ENCODE peak calls at places on chromosome 18, in nine cellular contexts. One of them, this sample, is unnamed.

GRCh38 chr18:61852496-61852895 is 40.3 kb downstream of the RNF152 start:
- DNase-seq in left lung: no peak
- DNase-seq in sigmoid colon: no peak
- DNase-seq in body of pancreas: no peak
- DNase-seq in mammary epithelial cell: peak; percentile 89
- DNase-seq in GM23338: no peak
- DNase-seq in upper lobe of left lung: no peak
- DNase-seq in HCT116: no peak
- DNase-seq in suprapubic skin: no peak
- DNase-seq in this sample: peak; percentile 81

GRCh38 chr18:78905334-78905733 is 74.3 kb upstream of the SALL3 start:
- DNase-seq in left lung: no peak
- DNase-seq in sigmoid colon: no peak
- DNase-seq in body of pancreas: no peak
- DNase-seq in mammary epithelial cell: no peak
- DNase-seq in GM23338: no peak
- DNase-seq in upper lobe of left lung: no peak
- DNase-seq in HCT116: no peak
- DNase-seq in suprapubic skin: no peak
- DNase-seq in this sample: no peak

GRCh38 chr18:12944724-12945123 is 3.1 kb upstream of the SEH1L start:
- DNase-seq in left lung: peak; percentile 41
- DNase-seq in sigmoid colon: no peak
- DNase-seq in body of pancreas: peak; percentile 91
- DNase-seq in mammary epithelial cell: no peak
- DNase-seq in GM23338: no peak
- DNase-seq in upper lobe of left lung: no peak
- DNase-seq in HCT116: no peak
- DNase-seq in suprapubic skin: peak; percentile 67
- DNase-seq in this sample: no peak

GRCh38 chr18:62781262-62781661 is 65.9 kb downstream of the PHLPP1 start:
- DNase-seq in left lung: no peak
- DNase-seq in sigmoid colon: no peak
- DNase-seq in body of pancreas: no peak
- DNase-seq in mammary epithelial cell: peak; percentile 71
- DNase-seq in GM23338: no peak
- DNase-seq in upper lobe of left lung: no peak
- DNase-seq in HCT116: no peak
- DNase-seq in suprapubic skin: no peak
- DNase-seq in this sample: peak; percentile 73

GRCh38 chr18:61062241-61062640 is 271.0 kb upstream of the CDH20 start:
- DNase-seq in left lung: no peak
- DNase-seq in sigmoid colon: no peak
- DNase-seq in body of pancreas: no peak
- DNase-seq in mammary epithelial cell: no peak
- DNase-seq in GM23338: no peak
- DNase-seq in upper lobe of left lung: no peak
- DNase-seq in HCT116: no peak
- DNase-seq in suprapubic skin: no peak
- DNase-seq in this sample: no peak

GRCh38 chr18:47080872-47081271 is 45.5 kb upstream of the ELOA2 start:
- DNase-seq in left lung: no peak
- DNase-seq in sigmoid colon: no peak
- DNase-seq in body of pancreas: no peak
- DNase-seq in mammary epithelial cell: no peak
- DNase-seq in GM23338: no peak
- DNase-seq in upper lobe of left lung: no peak
- DNase-seq in HCT116: no peak
- DNase-seq in suprapubic skin: no peak
- DNase-seq in this sample: no peak

GRCh38 chr18:681985-682384 is 24.5 kb downstream of the TYMS start:
- DNase-seq in left lung: no peak
- DNase-seq in sigmoid colon: no peak
- DNase-seq in body of pancreas: no peak
- DNase-seq in mammary epithelial cell: no peak
- DNase-seq in GM23338: no peak
- DNase-seq in upper lobe of left lung: no peak
- DNase-seq in HCT116: no peak
- DNase-seq in suprapubic skin: no peak
- DNase-seq in this sample: no peak

GRCh38 chr18:923144-923543 is 18.5 kb downstream of the ADCYAP1 start:
- DNase-seq in left lung: no peak
- DNase-seq in sigmoid colon: no peak
- DNase-seq in body of pancreas: no peak
- DNase-seq in mammary epithelial cell: no peak
- DNase-seq in GM23338: no peak
- DNase-seq in upper lobe of left lung: no peak
- DNase-seq in HCT116: no peak
- DNase-seq in suprapubic skin: no peak
- DNase-seq in this sample: no peak

GRCh38 chr18:8654482-8655451 is 45.5 kb downstream of the RAB12 start:
- DNase-seq in left lung: no peak
- DNase-seq in sigmoid colon: no peak
- DNase-seq in body of pancreas: no peak
- DNase-seq in mammary epithelial cell: no peak
- DNase-seq in GM23338: peak; percentile 36
- DNase-seq in upper lobe of left lung: no peak
- DNase-seq in HCT116: no peak
- DNase-seq in suprapubic skin: no peak
- DNase-seq in this sample: no peak

GRCh38 chr18:62282188-62282629 is 42.9 kb upstream of the TNFRSF11A start:
- DNase-seq in left lung: no peak
- DNase-seq in sigmoid colon: no peak
- DNase-seq in body of pancreas: no peak
- DNase-seq in mammary epithelial cell: peak; percentile 6
- DNase-seq in GM23338: no peak
- DNase-seq in upper lobe of left lung: no peak
- DNase-seq in HCT116: no peak
- DNase-seq in suprapubic skin: no peak
- DNase-seq in this sample: peak; percentile 22

GRCh38 chr18:3029215-3029972 is 16.4 kb upstream of the LPIN2 start:
- DNase-seq in left lung: no peak
- DNase-seq in sigmoid colon: no peak
- DNase-seq in body of pancreas: no peak
- DNase-seq in mammary epithelial cell: no peak
- DNase-seq in GM23338: no peak
- DNase-seq in upper lobe of left lung: no peak
- DNase-seq in HCT116: no peak
- DNase-seq in suprapubic skin: no peak
- DNase-seq in this sample: no peak

GRCh38 chr18:23752363-23752762 is 63.1 kb downstream of the LAMA3 start:
- DNase-seq in left lung: no peak
- DNase-seq in sigmoid colon: no peak
- DNase-seq in body of pancreas: no peak
- DNase-seq in mammary epithelial cell: no peak
- DNase-seq in GM23338: no peak
- DNase-seq in upper lobe of left lung: no peak
- DNase-seq in HCT116: no peak
- DNase-seq in suprapubic skin: no peak
- DNase-seq in this sample: no peak
- H3K27ac ChIP-seq in left lung: no peak overlapping the region
- H3K27ac ChIP-seq in sigmoid colon: peak overlapping the region; percentile 56
- H3K27ac ChIP-seq in body of pancreas: no peak overlapping the region
- H3K27ac ChIP-seq in mammary epithelial cell: no peak overlapping the region
- H3K27ac ChIP-seq in GM23338: no peak overlapping the region
- H3K27ac ChIP-seq in upper lobe of left lung: no peak overlapping the region
- H3K27ac ChIP-seq in HCT116: no peak overlapping the region
- H3K27ac ChIP-seq in suprapubic skin: no peak overlapping the region
- H3K27ac ChIP-seq in this sample: no peak overlapping the region

GRCh38 chr18:37135177-37135576 is 306.2 kb downstream of the KIAA1328 start:
- DNase-seq in left lung: no peak
- DNase-seq in sigmoid colon: no peak
- DNase-seq in body of pancreas: no peak
- DNase-seq in mammary epithelial cell: no peak
- DNase-seq in GM23338: no peak
- DNase-seq in upper lobe of left lung: no peak
- DNase-seq in HCT116: no peak
- DNase-seq in suprapubic skin: no peak
- DNase-seq in this sample: no peak
- TF ChIP-seq CTCF in left lung: no peak
- TF ChIP-seq CTCF in sigmoid colon: no peak
- TF ChIP-seq CTCF in body of pancreas: no peak
- TF ChIP-seq CTCF in mammary epithelial cell: no peak
- TF ChIP-seq CTCF in GM23338: no peak
- TF ChIP-seq CTCF in upper lobe of left lung: no peak
- TF ChIP-seq CTCF in HCT116: no peak
- TF ChIP-seq CTCF in suprapubic skin: no peak
- TF ChIP-seq CTCF in this sample: no peak

GRCh38 chr18:74392323-74392722 is 64.8 kb downstream of the DIPK1C start:
- DNase-seq in left lung: no peak
- DNase-seq in sigmoid colon: no peak
- DNase-seq in body of pancreas: no peak
- DNase-seq in mammary epithelial cell: no peak
- DNase-seq in GM23338: no peak
- DNase-seq in upper lobe of left lung: no peak
- DNase-seq in HCT116: no peak
- DNase-seq in suprapubic skin: no peak
- DNase-seq in this sample: no peak

GRCh38 chr18:74389161-74389927 is 67.8 kb downstream of the DIPK1C start:
- DNase-seq in left lung: no peak
- DNase-seq in sigmoid colon: no peak
- DNase-seq in body of pancreas: no peak
- DNase-seq in mammary epithelial cell: no peak
- DNase-seq in GM23338: no peak
- DNase-seq in upper lobe of left lung: no peak
- DNase-seq in HCT116: no peak
- DNase-seq in suprapubic skin: no peak
- DNase-seq in this sample: no peak

GRCh38 chr18:74388227-74388626 is 68.9 kb downstream of the DIPK1C start:
- DNase-seq in left lung: no peak
- DNase-seq in sigmoid colon: no peak
- DNase-seq in body of pancreas: no peak
- DNase-seq in mammary epithelial cell: no peak
- DNase-seq in GM23338: no peak
- DNase-seq in upper lobe of left lung: no peak
- DNase-seq in HCT116: no peak
- DNase-seq in suprapubic skin: no peak
- DNase-seq in this sample: peak; percentile 16

GRCh38 chr18:74389991-74390390 is 67.1 kb downstream of the DIPK1C start:
- DNase-seq in left lung: no peak
- DNase-seq in sigmoid colon: no peak
- DNase-seq in body of pancreas: no peak
- DNase-seq in mammary epithelial cell: no peak
- DNase-seq in GM23338: no peak
- DNase-seq in upper lobe of left lung: no peak
- DNase-seq in HCT116: no peak
- DNase-seq in suprapubic skin: no peak
- DNase-seq in this sample: no peak

DNA sequence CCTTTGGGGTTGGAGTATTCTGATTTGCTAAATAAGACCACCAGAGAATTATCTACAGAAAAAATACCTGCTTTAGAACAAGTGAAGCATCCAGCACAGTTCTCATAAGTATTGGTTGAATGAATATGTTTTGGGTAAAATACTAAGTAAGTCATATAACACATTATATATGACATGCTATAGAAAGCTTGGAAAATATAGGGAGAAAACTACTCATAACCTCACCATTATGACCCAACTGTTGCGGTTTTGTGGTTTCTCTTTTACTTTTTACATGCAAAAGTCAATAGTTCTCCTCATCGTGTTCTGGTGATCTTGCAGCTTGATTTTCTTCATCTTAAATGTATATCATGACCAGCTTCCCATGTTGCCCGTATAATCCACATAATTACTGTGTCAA is 66.2 kb downstream of the DIPK1C start:
- DNase-seq in left lung: no peak
- DNase-seq in sigmoid colon: no peak
- DNase-seq in body of pancreas: no peak
- DNase-seq in mammary epithelial cell: no peak
- DNase-seq in GM23338: no peak
- DNase-seq in upper lobe of left lung: no peak
- DNase-seq in HCT116: no peak
- DNase-seq in suprapubic skin: no peak
- DNase-seq in this sample: no peak
- H3K4me1 ChIP-seq in left lung: peaks cover 12% of the 10 kb centered on the region
- H3K4me1 ChIP-seq in sigmoid colon: no peaks in the 10 kb centered on the region
- H3K4me1 ChIP-seq in body of pancreas: peaks cover 3% of the 10 kb centered on the region
- H3K4me1 ChIP-seq in mammary epithelial cell: no peaks in the 10 kb centered on the region
- H3K4me1 ChIP-seq in GM23338: no peaks in the 10 kb centered on the region
- H3K4me1 ChIP-seq in upper lobe of left lung: no peaks in the 10 kb centered on the region
- H3K4me1 ChIP-seq in HCT116: no peaks in the 10 kb centered on the region
- H3K4me1 ChIP-seq in suprapubic skin: peaks cover 16% of the 10 kb centered on the region
- H3K4me1 ChIP-seq in this sample: no peaks in the 10 kb centered on the region

GRCh38 chr18:69755041-69755440 is 192.6 kb downstream of the CD226 start:
- DNase-seq in left lung: no peak
- DNase-seq in sigmoid colon: no peak
- DNase-seq in body of pancreas: no peak
- DNase-seq in mammary epithelial cell: no peak
- DNase-seq in GM23338: no peak
- DNase-seq in upper lobe of left lung: no peak
- DNase-seq in HCT116: no peak
- DNase-seq in suprapubic skin: no peak
- DNase-seq in this sample: no peak

GRCh38 chr18:69757733-69758132 is 189.9 kb downstream of the CD226 start:
- DNase-seq in left lung: no peak
- DNase-seq in sigmoid colon: no peak
- DNase-seq in body of pancreas: no peak
- DNase-seq in mammary epithelial cell: peak; percentile 21
- DNase-seq in GM23338: peak; percentile 69
- DNase-seq in upper lobe of left lung: no peak
- DNase-seq in HCT116: no peak
- DNase-seq in suprapubic skin: no peak
- DNase-seq in this sample: no peak

GRCh38 chr18:69755856-69756496 is 191.7 kb downstream of the CD226 start:
- DNase-seq in left lung: no peak
- DNase-seq in sigmoid colon: no peak
- DNase-seq in body of pancreas: no peak
- DNase-seq in mammary epithelial cell: no peak
- DNase-seq in GM23338: no peak
- DNase-seq in upper lobe of left lung: no peak
- DNase-seq in HCT116: no peak
- DNase-seq in suprapubic skin: no peak
- DNase-seq in this sample: no peak

GRCh38 chr18:69754108-69754507 is 193.6 kb downstream of the CD226 start:
- DNase-seq in left lung: no peak
- DNase-seq in sigmoid colon: no peak
- DNase-seq in body of pancreas: no peak
- DNase-seq in mammary epithelial cell: no peak
- DNase-seq in GM23338: no peak
- DNase-seq in upper lobe of left lung: no peak
- DNase-seq in HCT116: no peak
- DNase-seq in suprapubic skin: no peak
- DNase-seq in this sample: no peak

DNA sequence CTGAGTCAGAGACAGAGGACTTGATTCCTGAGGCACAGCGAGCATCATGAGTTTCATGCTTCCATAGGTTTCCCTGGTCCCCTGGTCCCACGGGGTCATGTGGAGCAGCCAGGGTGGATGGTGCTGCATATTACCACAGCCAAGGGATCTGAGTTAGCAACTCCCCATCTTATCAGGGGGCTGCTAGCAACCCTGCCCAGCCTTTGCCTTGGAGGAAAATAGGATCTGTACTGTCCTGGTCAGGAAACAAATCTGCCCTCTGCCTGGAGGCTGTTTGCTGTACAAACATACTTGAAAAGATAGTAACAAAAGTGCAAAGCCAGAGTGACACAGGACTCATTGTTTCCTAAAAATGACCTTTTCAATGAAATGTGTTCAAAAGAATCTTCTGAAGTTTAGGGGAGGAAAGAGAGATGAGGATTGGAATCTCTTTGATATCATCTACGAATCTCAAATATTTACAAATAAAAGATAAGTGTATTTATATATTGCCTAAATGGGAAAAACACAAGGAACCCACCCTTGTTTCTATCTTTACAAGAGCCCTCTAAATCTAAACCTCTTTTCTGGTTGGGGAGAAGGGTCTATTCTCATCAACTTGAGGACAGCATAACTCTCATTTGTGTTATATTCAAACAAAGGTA is 194.8 kb downstream of the CD226 start:
- DNase-seq in left lung: no peak
- DNase-seq in sigmoid colon: no peak
- DNase-seq in body of pancreas: no peak
- DNase-seq in mammary epithelial cell: no peak
- DNase-seq in GM23338: no peak
- DNase-seq in upper lobe of left lung: no peak
- DNase-seq in HCT116: no peak
- DNase-seq in suprapubic skin: no peak
- DNase-seq in this sample: no peak
- H3K27ac ChIP-seq in left lung: no peak overlapping the region
- H3K27ac ChIP-seq in sigmoid colon: no peak overlapping the region
- H3K27ac ChIP-seq in body of pancreas: no peak overlapping the region
- H3K27ac ChIP-seq in mammary epithelial cell: no peak overlapping the region
- H3K27ac ChIP-seq in GM23338: no peak overlapping the region
- H3K27ac ChIP-seq in upper lobe of left lung: no peak overlapping the region
- H3K27ac ChIP-seq in HCT116: no peak overlapping the region
- H3K27ac ChIP-seq in suprapubic skin: no peak overlapping the region
- H3K27ac ChIP-seq in this sample: no peak overlapping the region

This sample was measured in foreskin keratinocyte.